ENCODE peak calls at places on chromosome X, in ten cellular contexts. R is endothelial cell; J is Right ventricle myocardium superior; Y is brain microvascular endothelial cell; M is fibroblast of the conjunctiva; S is HEK293T; B is activated naive CD4-positive, alpha-beta T cell; F is progenitor cell of endocrine pancreas; L is stimulated activated CD4-positive, alpha-beta T cell treated with anti-CD3 and anti-CD28 coated beads, Interleukin-2, amount 100 ng/mL, for 48 hours; P is GM12864. I is an unnamed sample.

GRCh38 chrX:151754641-151755215 is 20.2 kb downstream of the CNGA2 start:
- DNase-seq in M (no peak), Y (peak), J (no peak), R (no peak), F (no peak), L (no peak), P (no peak), S (no peak), B (no peak), I (no peak)

GRCh38 chrX:1601768-1602085 is 10.3 kb downstream of the AKAP17A start:
- DNase-seq in P (no peak), L (no peak), J (no peak), Y (no peak), R (no peak), B (no peak), M (no peak), F (no peak), S (no peak), I (peak)

GRCh38 chrX:91108761-91109160 is 325.9 kb upstream of the PABPC5 start:
- DNase-seq in F (no peak), R (no peak), S (no peak), P (no peak), M (no peak), B (no peak), L (no peak), Y (no peak), J (no peak), I (no peak)

GRCh38 chrX:12007881-12008280 is 130.4 kb upstream of the FRMPD4 start:
- DNase-seq in M (peak), F (no peak), S (no peak), P (no peak), B (no peak), Y (peak), L (no peak), J (no peak), R (no peak), I (no peak)

GRCh38 chrX:131441033-131441432 is 102.8 kb upstream of the OR13H1 start:
- DNase-seq in F (no peak), J (no peak), L (no peak), R (no peak), Y (no peak), S (no peak), P (no peak), B (no peak), M (no peak), I (no peak)

GRCh38 chrX:106874075-106874474 is 29.1 kb downstream of the RIPPLY1 start:
- DNase-seq in F (no peak), S (no peak), P (no peak), L (no peak), R (no peak), B (no peak), Y (no peak), M (no peak), J (no peak), I (no peak)

GRCh38 chrX:9746148-9746880 is 19.3 kb downstream of the GPR143 start:
- DNase-seq in F (no peak), P (no peak), B (no peak), J (no peak), S (no peak), L (no peak), R (no peak), Y (peak), M (no peak), I (no peak)

GRCh38 chrX:103376979-103377324 is 614 bp downstream of the BEX3 start:
- DNase-seq in L (no peak), B (peak), Y (no peak), P (no peak), S (peak), M (no peak), F (peak), J (no peak), R (peak), I (no peak)

GRCh38 chrX:3763111-3763510 is 49.7 kb upstream of the PRKX start:
- DNase-seq in Y (no peak), L (no peak), R (no peak), J (no peak), F (no peak), B (no peak), M (no peak), S (no peak), P (no peak), I (no peak)